ENCODE peak calls at places on chromosomes 1 and 21, in six cellular contexts. One of them, this sample, is unnamed.

GRCh38 chr1:92949937-92950817 is 11.1 kb downstream of the DIPK1A start:
- DNase-seq in CD4-positive, alpha-beta T cell: no peak
- DNase-seq in RCC 7860: no peak
- DNase-seq in stimulated activated CD8-positive, alpha-beta memory T cell treated with anti-CD3 and anti-CD28 coated beads, Interleukin-2, amount 100 ng/mL, for 1 hour: no peak
- DNase-seq in fibroblast of lung: peak; percentile 49
- DNase-seq in neural crest cell: no peak
- DNase-seq in this sample: no peak

GRCh38 chr1:208270679-208271111 is 26.5 kb upstream of the PLXNA2 start:
- DNase-seq in CD4-positive, alpha-beta T cell: no peak
- DNase-seq in RCC 7860: no peak
- DNase-seq in stimulated activated CD8-positive, alpha-beta memory T cell treated with anti-CD3 and anti-CD28 coated beads, Interleukin-2, amount 100 ng/mL, for 1 hour: no peak
- DNase-seq in fibroblast of lung: no peak
- DNase-seq in neural crest cell: no peak
- DNase-seq in this sample: peak; percentile 29

GRCh38 chr1:231601775-231602674 is 24.6 kb upstream of the DISC1 start:
- DNase-seq in CD4-positive, alpha-beta T cell: no peak
- DNase-seq in RCC 7860: no peak
- DNase-seq in stimulated activated CD8-positive, alpha-beta memory T cell treated with anti-CD3 and anti-CD28 coated beads, Interleukin-2, amount 100 ng/mL, for 1 hour: no peak
- DNase-seq in fibroblast of lung: peak; percentile 22
- DNase-seq in neural crest cell: no peak
- DNase-seq in this sample: no peak

GRCh38 chr1:107776898-107777663 is 187.9 kb downstream of the VAV3 start:
- DNase-seq in CD4-positive, alpha-beta T cell: no peak
- DNase-seq in RCC 7860: no peak
- DNase-seq in stimulated activated CD8-positive, alpha-beta memory T cell treated with anti-CD3 and anti-CD28 coated beads, Interleukin-2, amount 100 ng/mL, for 1 hour: no peak
- DNase-seq in fibroblast of lung: no peak
- DNase-seq in neural crest cell: no peak
- DNase-seq in this sample: no peak

GRCh38 chr1:29875557-29876028 is 639.3 kb downstream of the PTPRU start:
- DNase-seq in CD4-positive, alpha-beta T cell: no peak
- DNase-seq in RCC 7860: no peak
- DNase-seq in stimulated activated CD8-positive, alpha-beta memory T cell treated with anti-CD3 and anti-CD28 coated beads, Interleukin-2, amount 100 ng/mL, for 1 hour: no peak
- DNase-seq in fibroblast of lung: no peak
- DNase-seq in neural crest cell: no peak
- DNase-seq in this sample: no peak

GRCh38 chr21:14542638-14543037 is 3.5 kb downstream of the SAMSN1 start:
- DNase-seq in CD4-positive, alpha-beta T cell: no peak
- DNase-seq in RCC 7860: no peak
- DNase-seq in stimulated activated CD8-positive, alpha-beta memory T cell treated with anti-CD3 and anti-CD28 coated beads, Interleukin-2, amount 100 ng/mL, for 1 hour: no peak
- DNase-seq in fibroblast of lung: no peak
- DNase-seq in neural crest cell: no peak
- DNase-seq in this sample: no peak

GRCh38 chr1:20634065-20634593 is 871 bp downstream of the PINK1 start:
- DNase-seq in CD4-positive, alpha-beta T cell: peak; percentile 18
- DNase-seq in RCC 7860: no peak
- DNase-seq in stimulated activated CD8-positive, alpha-beta memory T cell treated with anti-CD3 and anti-CD28 coated beads, Interleukin-2, amount 100 ng/mL, for 1 hour: no peak
- DNase-seq in fibroblast of lung: no peak
- DNase-seq in neural crest cell: no peak
- DNase-seq in this sample: no peak

GRCh38 chr1:32448773-32449456 is 16.0 kb upstream of the ZBTB8B start:
- DNase-seq in CD4-positive, alpha-beta T cell: no peak
- DNase-seq in RCC 7860: no peak
- DNase-seq in stimulated activated CD8-positive, alpha-beta memory T cell treated with anti-CD3 and anti-CD28 coated beads, Interleukin-2, amount 100 ng/mL, for 1 hour: no peak
- DNase-seq in fibroblast of lung: no peak
- DNase-seq in neural crest cell: peak; percentile 77
- DNase-seq in this sample: no peak

GRCh38 chr1:244104309-244105060 is 53.4 kb downstream of the ZBTB18 start:
- DNase-seq in CD4-positive, alpha-beta T cell: no peak
- DNase-seq in RCC 7860: peak; percentile 99
- DNase-seq in stimulated activated CD8-positive, alpha-beta memory T cell treated with anti-CD3 and anti-CD28 coated beads, Interleukin-2, amount 100 ng/mL, for 1 hour: no peak
- DNase-seq in fibroblast of lung: peak; percentile 72
- DNase-seq in neural crest cell: no peak
- DNase-seq in this sample: no peak

This sample was measured in iPS-NIHi11.